ENCODE peak calls at places on chromosome 18, in nine cellular contexts. One of them, this sample, is unnamed.

GRCh38 chr18:9827856-9828793 is 57.6 kb upstream of the TXNDC2 start:
- DNase-seq in upper lobe of left lung: peak; percentile 87
- DNase-seq in GM12878: no peak
- DNase-seq in K562: peak; percentile 43
- DNase-seq in SK-N-SH: no peak
- DNase-seq in transverse colon: peak; percentile 61
- DNase-seq in stomach: peak; percentile 56
- DNase-seq in HepG2: no peak
- DNase-seq in suprapubic skin: no peak
- DNase-seq in this sample: peak; percentile 81

GRCh38 chr18:52060612-52061259 is 279.3 kb upstream of the DCC start:
- DNase-seq in stomach: no peak
- DNase-seq in upper lobe of left lung: no peak
- DNase-seq in HepG2: peak; percentile 18
- DNase-seq in K562: no peak
- DNase-seq in suprapubic skin: no peak
- DNase-seq in SK-N-SH: no peak
- DNase-seq in GM12878: no peak
- DNase-seq in transverse colon: no peak
- DNase-seq in this sample: no peak

GRCh38 chr18:3293196-3293951 is 31.4 kb downstream of the MYL12B start:
- DNase-seq in GM12878: no peak
- DNase-seq in K562: no peak
- DNase-seq in upper lobe of left lung: no peak
- DNase-seq in suprapubic skin: no peak
- DNase-seq in HepG2: no peak
- DNase-seq in SK-N-SH: no peak
- DNase-seq in transverse colon: no peak
- DNase-seq in stomach: no peak
- DNase-seq in this sample: no peak

GRCh38 chr18:12943200-12943599 is 4.6 kb upstream of the SEH1L start:
- DNase-seq in upper lobe of left lung: no peak
- DNase-seq in SK-N-SH: no peak
- DNase-seq in HepG2: no peak
- DNase-seq in suprapubic skin: no peak
- DNase-seq in K562: no peak
- DNase-seq in GM12878: no peak
- DNase-seq in transverse colon: no peak
- DNase-seq in stomach: no peak
- DNase-seq in this sample: no peak

GRCh38 chr18:44917865-44918476 is 237.3 kb downstream of the SETBP1 start:
- DNase-seq in upper lobe of left lung: no peak
- DNase-seq in suprapubic skin: no peak
- DNase-seq in transverse colon: no peak
- DNase-seq in HepG2: peak; percentile 10
- DNase-seq in K562: no peak
- DNase-seq in GM12878: no peak
- DNase-seq in stomach: peak; percentile 71
- DNase-seq in SK-N-SH: no peak
- DNase-seq in this sample: no peak

GRCh38 chr18:4821801-4822200 is 366.7 kb upstream of the DLGAP1 start:
- DNase-seq in SK-N-SH: no peak
- DNase-seq in stomach: no peak
- DNase-seq in K562: no peak
- DNase-seq in transverse colon: no peak
- DNase-seq in HepG2: no peak
- DNase-seq in upper lobe of left lung: no peak
- DNase-seq in GM12878: no peak
- DNase-seq in suprapubic skin: no peak
- DNase-seq in this sample: no peak

GRCh38 chr18:73381361-73382031 is 513.7 kb upstream of the NETO1 start:
- DNase-seq in transverse colon: no peak
- DNase-seq in upper lobe of left lung: no peak
- DNase-seq in stomach: no peak
- DNase-seq in GM12878: no peak
- DNase-seq in SK-N-SH: no peak
- DNase-seq in HepG2: no peak
- DNase-seq in suprapubic skin: no peak
- DNase-seq in K562: no peak
- DNase-seq in this sample: no peak

GRCh38 chr18:3450358-3451107 is 561 bp downstream of the TGIF1 start:
- DNase-seq in K562: peak; percentile 30
- DNase-seq in upper lobe of left lung: peak; percentile 65
- DNase-seq in transverse colon: peak; percentile 74
- DNase-seq in SK-N-SH: peak; percentile 60
- DNase-seq in HepG2: no peak
- DNase-seq in GM12878: no peak
- DNase-seq in stomach: peak; percentile 71
- DNase-seq in suprapubic skin: peak; percentile 88
- DNase-seq in this sample: peak; percentile 92

GRCh38 chr18:25233582-25234362 is 118.2 kb downstream of the ZNF521 start:
- DNase-seq in stomach: no peak
- DNase-seq in HepG2: no peak
- DNase-seq in GM12878: no peak
- DNase-seq in SK-N-SH: no peak
- DNase-seq in suprapubic skin: no peak
- DNase-seq in transverse colon: no peak
- DNase-seq in K562: no peak
- DNase-seq in upper lobe of left lung: no peak
- DNase-seq in this sample: no peak

DNA sequence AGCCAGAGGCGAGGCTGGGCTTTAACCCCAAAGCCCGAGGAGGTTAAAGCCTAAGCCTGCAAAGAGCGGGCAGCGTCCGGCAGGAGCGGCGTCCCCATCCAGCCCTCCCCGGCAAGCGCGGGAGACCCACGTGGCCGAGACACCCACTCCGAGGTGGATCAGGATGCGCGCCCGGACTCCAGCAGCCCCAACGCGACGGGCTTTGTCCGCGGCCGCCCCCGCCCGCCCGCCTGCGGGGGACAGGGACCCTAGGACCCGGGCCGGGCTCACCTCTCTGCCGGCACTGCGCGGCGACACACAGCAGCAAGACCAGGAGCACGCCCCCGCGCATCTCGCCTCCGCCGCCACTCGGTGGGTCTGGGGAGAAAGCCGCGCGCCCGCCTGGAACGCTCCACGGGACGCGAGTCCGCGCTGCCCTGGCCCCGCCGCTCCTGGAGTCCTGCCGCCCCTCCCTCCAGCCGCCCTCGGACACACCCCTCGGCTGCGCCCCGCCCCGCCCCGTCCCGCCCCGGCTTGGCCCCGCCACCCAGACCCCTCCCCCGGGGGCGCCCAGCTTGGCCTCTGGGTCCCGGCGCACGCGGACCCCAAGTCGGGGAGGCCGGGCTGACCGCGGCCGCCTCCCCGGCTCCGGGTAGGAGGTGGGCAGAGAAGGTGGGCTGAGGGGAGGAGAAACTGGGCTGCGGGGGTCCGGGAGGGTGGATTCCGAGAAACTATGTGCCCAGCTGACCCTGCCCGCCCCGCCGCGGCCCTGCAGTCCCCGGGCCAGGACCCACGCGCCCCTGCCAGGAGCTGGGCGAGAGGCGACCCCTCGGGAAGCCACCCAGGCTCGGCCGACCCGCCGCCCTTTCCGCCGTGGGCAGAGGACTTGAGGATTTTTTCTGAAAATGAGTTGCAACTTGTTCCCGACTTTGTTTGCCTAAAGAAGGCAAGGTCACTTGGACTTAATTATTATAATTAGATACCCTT is at the start of gene LAMA1:
- DNase-seq in HepG2: no peak
- DNase-seq in stomach: no peak
- DNase-seq in upper lobe of left lung: no peak
- DNase-seq in GM12878: no peak
- DNase-seq in suprapubic skin: no peak
- DNase-seq in SK-N-SH: peak; percentile 89
- DNase-seq in K562: no peak
- DNase-seq in transverse colon: no peak
- DNase-seq in this sample: no peak
- H3K4me3 ChIP-seq in HepG2: peak within 1 kb of the TSS; percentile 26
- H3K4me3 ChIP-seq in stomach: peak within 1 kb of the TSS; percentile 56
- H3K4me3 ChIP-seq in upper lobe of left lung: no peak within 1 kb of the TSS
- H3K4me3 ChIP-seq in GM12878: no peak within 1 kb of the TSS
- H3K4me3 ChIP-seq in suprapubic skin: peak within 1 kb of the TSS; percentile 51
- H3K4me3 ChIP-seq in SK-N-SH: peak within 1 kb of the TSS; percentile 49
- H3K4me3 ChIP-seq in K562: no peak within 1 kb of the TSS
- H3K4me3 ChIP-seq in transverse colon: no peak within 1 kb of the TSS
- H3K4me3 ChIP-seq in this sample: peak within 1 kb of the TSS; percentile 45

GRCh38 chr18:79796531-79797390 is 977 bp upstream of the KCNG2 start:
- DNase-seq in K562: no peak
- DNase-seq in upper lobe of left lung: no peak
- DNase-seq in suprapubic skin: no peak
- DNase-seq in GM12878: no peak
- DNase-seq in SK-N-SH: no peak
- DNase-seq in transverse colon: no peak
- DNase-seq in HepG2: no peak
- DNase-seq in stomach: no peak
- DNase-seq in this sample: peak; percentile 59

GRCh38 chr18:79796016-79796415 is 1.7 kb upstream of the KCNG2 start:
- DNase-seq in GM12878: no peak
- DNase-seq in transverse colon: no peak
- DNase-seq in K562: no peak
- DNase-seq in upper lobe of left lung: no peak
- DNase-seq in stomach: no peak
- DNase-seq in suprapubic skin: no peak
- DNase-seq in HepG2: no peak
- DNase-seq in SK-N-SH: no peak
- DNase-seq in this sample: peak; percentile 36

GRCh38 chr18:79798346-79798998 is 734 bp downstream of the KCNG2 start:
- DNase-seq in suprapubic skin: no peak
- DNase-seq in stomach: no peak
- DNase-seq in K562: no peak
- DNase-seq in transverse colon: no peak
- DNase-seq in GM12878: no peak
- DNase-seq in upper lobe of left lung: no peak
- DNase-seq in SK-N-SH: no peak
- DNase-seq in HepG2: no peak
- DNase-seq in this sample: peak; percentile 45

GRCh38 chr18:79798999-79799370 is 1.2 kb downstream of the KCNG2 start:
- DNase-seq in HepG2: no peak
- DNase-seq in GM12878: no peak
- DNase-seq in stomach: no peak
- DNase-seq in upper lobe of left lung: no peak
- DNase-seq in suprapubic skin: no peak
- DNase-seq in SK-N-SH: no peak
- DNase-seq in K562: no peak
- DNase-seq in transverse colon: no peak
- DNase-seq in this sample: no peak

DNA sequence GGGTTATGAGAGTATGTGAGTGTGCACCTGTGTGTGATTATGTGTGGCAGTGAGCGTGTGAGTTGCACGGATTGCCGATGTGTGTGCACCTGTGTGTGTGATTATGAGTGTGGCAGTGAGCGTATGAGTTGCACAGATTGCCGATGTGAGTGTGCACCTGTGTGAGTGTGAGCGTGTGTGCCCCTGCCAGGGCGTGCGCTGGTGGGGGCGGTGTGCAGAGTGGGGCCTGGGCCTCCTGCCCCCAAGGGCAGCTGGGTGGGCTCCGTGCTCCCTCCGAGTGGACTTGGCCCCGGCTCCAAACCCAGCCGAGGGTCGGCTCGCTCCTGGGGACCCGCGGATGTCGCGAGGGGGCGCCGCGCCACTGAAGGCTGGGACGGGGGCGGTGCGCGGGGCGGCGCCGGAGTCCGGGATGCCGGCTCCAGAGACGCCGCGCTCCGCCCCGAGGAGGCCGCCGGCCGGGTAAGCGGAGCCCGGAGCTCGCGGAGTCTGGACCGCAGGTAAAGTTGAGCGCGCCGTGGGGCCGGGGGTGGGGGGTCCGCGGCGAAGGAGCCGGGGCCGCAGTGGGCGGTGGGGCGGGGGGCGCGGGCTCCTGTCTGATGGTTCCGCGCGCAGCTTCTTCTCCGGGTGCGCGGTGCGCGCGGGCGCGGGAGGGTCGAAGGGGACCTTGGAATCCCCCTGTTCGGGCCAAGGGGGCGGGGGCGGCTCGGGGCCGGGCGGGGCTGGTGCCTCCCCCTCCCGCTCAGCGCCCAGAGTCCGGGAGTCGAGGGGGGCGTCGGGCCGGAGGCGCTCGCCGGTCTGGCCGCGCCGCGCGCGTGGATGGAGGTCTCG is at the start of gene KCNG2:
- DNase-seq in GM12878: no peak
- DNase-seq in K562: no peak
- DNase-seq in HepG2: no peak
- DNase-seq in transverse colon: no peak
- DNase-seq in suprapubic skin: no peak
- DNase-seq in upper lobe of left lung: no peak
- DNase-seq in stomach: no peak
- DNase-seq in SK-N-SH: peak; percentile 77
- DNase-seq in this sample: peak; percentile 44
- TF ChIP-seq EP300 in GM12878: no peak
- TF ChIP-seq EP300 in K562: no peak
- TF ChIP-seq EP300 in HepG2: no peak
- TF ChIP-seq EP300 in transverse colon: no peak
- TF ChIP-seq EP300 in suprapubic skin: no peak
- TF ChIP-seq EP300 in upper lobe of left lung: no peak
- TF ChIP-seq EP300 in stomach: no peak
- TF ChIP-seq EP300 in SK-N-SH: no peak
- TF ChIP-seq EP300 in this sample: no peak

GRCh38 chr18:31430072-31430471 is 17.5 kb upstream of the DSG3 start:
- DNase-seq in stomach: no peak
- DNase-seq in transverse colon: no peak
- DNase-seq in SK-N-SH: no peak
- DNase-seq in upper lobe of left lung: no peak
- DNase-seq in suprapubic skin: no peak
- DNase-seq in GM12878: no peak
- DNase-seq in K562: no peak
- DNase-seq in HepG2: no peak
- DNase-seq in this sample: no peak
- TF ChIP-seq POLR2AphosphoS5 in stomach: no peak
- TF ChIP-seq POLR2AphosphoS5 in transverse colon: no peak
- TF ChIP-seq POLR2AphosphoS5 in SK-N-SH: no peak
- TF ChIP-seq POLR2AphosphoS5 in upper lobe of left lung: no peak
- TF ChIP-seq POLR2AphosphoS5 in suprapubic skin: no peak
- TF ChIP-seq POLR2AphosphoS5 in GM12878: no peak
- TF ChIP-seq POLR2AphosphoS5 in K562: no peak
- TF ChIP-seq POLR2AphosphoS5 in HepG2: no peak
- TF ChIP-seq POLR2AphosphoS5 in this sample: no peak

DNA sequence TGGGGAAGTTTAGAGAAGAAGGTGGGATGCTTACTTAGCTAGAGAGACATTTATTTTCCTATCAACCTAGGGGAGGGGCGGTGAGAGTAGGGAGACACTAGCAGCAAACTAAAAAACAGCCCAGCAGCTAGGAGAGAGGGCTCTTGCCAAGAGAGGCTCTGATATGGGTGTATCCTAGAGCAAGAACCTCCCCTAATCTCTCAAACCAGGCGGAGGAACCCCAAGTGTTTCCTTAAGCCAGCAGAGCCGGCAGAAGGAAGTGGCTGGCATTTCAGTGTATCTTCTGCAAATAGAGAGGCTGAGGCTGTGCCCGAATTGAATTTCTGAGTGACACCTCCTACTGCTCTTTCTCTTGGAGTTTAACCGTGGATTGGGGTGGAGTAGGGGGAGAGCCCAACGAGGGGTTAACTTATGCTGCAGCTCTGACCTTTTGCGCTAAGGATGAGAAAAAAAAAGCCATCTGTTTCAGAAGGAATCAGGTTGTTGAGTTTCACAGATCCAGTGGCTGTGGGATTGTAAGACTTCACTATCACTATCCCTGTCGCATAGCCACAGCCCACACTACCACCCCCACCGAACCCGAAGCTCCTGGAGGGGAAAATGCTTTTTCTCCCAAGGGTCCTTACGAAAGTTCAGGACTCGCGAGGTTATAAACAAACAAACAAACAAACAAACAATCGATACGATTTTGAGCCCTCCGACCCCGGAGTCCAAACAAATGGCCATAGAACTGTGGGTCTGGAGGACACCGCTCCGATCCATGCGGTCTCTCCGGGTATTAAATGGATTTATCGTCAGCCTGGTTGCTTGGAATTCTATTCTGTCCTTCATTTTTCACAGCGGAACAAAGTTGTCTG is 1.3 kb downstream of the ST8SIA5 start:
- DNase-seq in suprapubic skin: peak; percentile 41
- DNase-seq in upper lobe of left lung: no peak
- DNase-seq in HepG2: no peak
- DNase-seq in K562: no peak
- DNase-seq in GM12878: no peak
- DNase-seq in transverse colon: no peak
- DNase-seq in SK-N-SH: peak; percentile 22
- DNase-seq in stomach: no peak
- DNase-seq in this sample: no peak
- H3K4me3 ChIP-seq in suprapubic skin: peak overlapping the region; percentile 34
- H3K4me3 ChIP-seq in upper lobe of left lung: no peak overlapping the region
- H3K4me3 ChIP-seq in HepG2: no peak overlapping the region
- H3K4me3 ChIP-seq in K562: no peak overlapping the region
- H3K4me3 ChIP-seq in GM12878: no peak overlapping the region
- H3K4me3 ChIP-seq in transverse colon: no peak overlapping the region
- H3K4me3 ChIP-seq in SK-N-SH: no peak overlapping the region
- H3K4me3 ChIP-seq in stomach: peak overlapping the region; percentile 33
- H3K4me3 ChIP-seq in this sample: no peak overlapping the region

This sample was measured in sigmoid colon.